ENCODE peak calls at places on chromosomes 13 and 19, in eight cellular contexts. One of them, this sample, is unnamed.

GRCh38 chr13:26619321-26619720 is 61.8 kb downstream of the WASF3 start:
- DNase-seq in NCI-H2107: no peak
- DNase-seq in DMS 273 treated with DMSO at 0.1 percent for 48 hours: no peak
- DNase-seq in suprapubic skin: no peak
- DNase-seq in activated CD8-positive, alpha-beta T cell treated with anti-CD3 and anti-CD28 coated beads, Interleukin-2, amount 10 ng/mL, durations not matched to agents 7 days and 5 days: no peak
- DNase-seq in amygdala: no peak
- DNase-seq in T-helper 2 cell: no peak
- DNase-seq in posterior cingulate gyrus: no peak
- DNase-seq in this sample: no peak

GRCh38 chr19:45643024-45643926 is 4.1 kb upstream of the EML2 start:
- DNase-seq in NCI-H2107: peak
- DNase-seq in posterior cingulate gyrus: peak
- DNase-seq in activated CD8-positive, alpha-beta T cell treated with anti-CD3 and anti-CD28 coated beads, Interleukin-2, amount 10 ng/mL, durations not matched to agents 7 days and 5 days: peak
- DNase-seq in T-helper 2 cell: peak
- DNase-seq in DMS 273 treated with DMSO at 0.1 percent for 48 hours: peak
- DNase-seq in suprapubic skin: peak
- DNase-seq in amygdala: peak
- DNase-seq in this sample: peak

GRCh38 chr13:41308241-41308640 is 2.8 kb upstream of the NAA16 start:
- DNase-seq in amygdala: no peak
- DNase-seq in suprapubic skin: no peak
- DNase-seq in activated CD8-positive, alpha-beta T cell treated with anti-CD3 and anti-CD28 coated beads, Interleukin-2, amount 10 ng/mL, durations not matched to agents 7 days and 5 days: no peak
- DNase-seq in T-helper 2 cell: no peak
- DNase-seq in NCI-H2107: no peak
- DNase-seq in DMS 273 treated with DMSO at 0.1 percent for 48 hours: no peak
- DNase-seq in posterior cingulate gyrus: no peak
- DNase-seq in this sample: no peak

GRCh38 chr13:42747399-42747873 is 33.9 kb upstream of the FAM216B start:
- DNase-seq in activated CD8-positive, alpha-beta T cell treated with anti-CD3 and anti-CD28 coated beads, Interleukin-2, amount 10 ng/mL, durations not matched to agents 7 days and 5 days: no peak
- DNase-seq in NCI-H2107: no peak
- DNase-seq in DMS 273 treated with DMSO at 0.1 percent for 48 hours: no peak
- DNase-seq in amygdala: no peak
- DNase-seq in posterior cingulate gyrus: no peak
- DNase-seq in suprapubic skin: no peak
- DNase-seq in T-helper 2 cell: no peak
- DNase-seq in this sample: no peak

GRCh38 chr13:21901772-21902708 is 231.2 kb downstream of the FGF9 start:
- DNase-seq in activated CD8-positive, alpha-beta T cell treated with anti-CD3 and anti-CD28 coated beads, Interleukin-2, amount 10 ng/mL, durations not matched to agents 7 days and 5 days: no peak
- DNase-seq in NCI-H2107: no peak
- DNase-seq in suprapubic skin: no peak
- DNase-seq in amygdala: no peak
- DNase-seq in DMS 273 treated with DMSO at 0.1 percent for 48 hours: no peak
- DNase-seq in posterior cingulate gyrus: no peak
- DNase-seq in T-helper 2 cell: no peak
- DNase-seq in this sample: no peak

GRCh38 chr19:56692496-56692895 is 20.9 kb upstream of the ZNF835 start:
- DNase-seq in suprapubic skin: no peak
- DNase-seq in posterior cingulate gyrus: peak
- DNase-seq in activated CD8-positive, alpha-beta T cell treated with anti-CD3 and anti-CD28 coated beads, Interleukin-2, amount 10 ng/mL, durations not matched to agents 7 days and 5 days: no peak
- DNase-seq in DMS 273 treated with DMSO at 0.1 percent for 48 hours: no peak
- DNase-seq in T-helper 2 cell: no peak
- DNase-seq in amygdala: peak
- DNase-seq in NCI-H2107: no peak
- DNase-seq in this sample: peak

GRCh38 chr19:38255759-38256052 is 468 bp downstream of the PPP1R14A start:
- DNase-seq in T-helper 2 cell: no peak
- DNase-seq in suprapubic skin: no peak
- DNase-seq in posterior cingulate gyrus: no peak
- DNase-seq in amygdala: no peak
- DNase-seq in activated CD8-positive, alpha-beta T cell treated with anti-CD3 and anti-CD28 coated beads, Interleukin-2, amount 10 ng/mL, durations not matched to agents 7 days and 5 days: no peak
- DNase-seq in DMS 273 treated with DMSO at 0.1 percent for 48 hours: no peak
- DNase-seq in NCI-H2107: no peak
- DNase-seq in this sample: peak

GRCh38 chr19:19747357-19748220 is 14.7 kb upstream of the ZNF14 start:
- DNase-seq in T-helper 2 cell: no peak
- DNase-seq in amygdala: no peak
- DNase-seq in NCI-H2107: no peak
- DNase-seq in activated CD8-positive, alpha-beta T cell treated with anti-CD3 and anti-CD28 coated beads, Interleukin-2, amount 10 ng/mL, durations not matched to agents 7 days and 5 days: no peak
- DNase-seq in DMS 273 treated with DMSO at 0.1 percent for 48 hours: no peak
- DNase-seq in posterior cingulate gyrus: no peak
- DNase-seq in suprapubic skin: no peak
- DNase-seq in this sample: no peak

GRCh38 chr13:36124236-36124822 is 6.9 kb downstream of the DCLK1 start:
- DNase-seq in posterior cingulate gyrus: no peak
- DNase-seq in DMS 273 treated with DMSO at 0.1 percent for 48 hours: no peak
- DNase-seq in NCI-H2107: no peak
- DNase-seq in suprapubic skin: no peak
- DNase-seq in amygdala: no peak
- DNase-seq in T-helper 2 cell: no peak
- DNase-seq in activated CD8-positive, alpha-beta T cell treated with anti-CD3 and anti-CD28 coated beads, Interleukin-2, amount 10 ng/mL, durations not matched to agents 7 days and 5 days: no peak
- DNase-seq in this sample: no peak

GRCh38 chr19:56111601-56112312 is 9.3 kb downstream of the ZNF787 start:
- DNase-seq in amygdala: peak
- DNase-seq in posterior cingulate gyrus: peak
- DNase-seq in T-helper 2 cell: peak
- DNase-seq in DMS 273 treated with DMSO at 0.1 percent for 48 hours: no peak
- DNase-seq in suprapubic skin: peak
- DNase-seq in NCI-H2107: no peak
- DNase-seq in activated CD8-positive, alpha-beta T cell treated with anti-CD3 and anti-CD28 coated beads, Interleukin-2, amount 10 ng/mL, durations not matched to agents 7 days and 5 days: peak
- DNase-seq in this sample: no peak

GRCh38 chr19:5216141-5216847 is 124.3 kb downstream of the PTPRS start:
- DNase-seq in suprapubic skin: no peak
- DNase-seq in activated CD8-positive, alpha-beta T cell treated with anti-CD3 and anti-CD28 coated beads, Interleukin-2, amount 10 ng/mL, durations not matched to agents 7 days and 5 days: no peak
- DNase-seq in amygdala: no peak
- DNase-seq in posterior cingulate gyrus: no peak
- DNase-seq in T-helper 2 cell: no peak
- DNase-seq in DMS 273 treated with DMSO at 0.1 percent for 48 hours: no peak
- DNase-seq in NCI-H2107: no peak
- DNase-seq in this sample: no peak

GRCh38 chr19:32649751-32650150 is 25.2 kb downstream of the ANKRD27 start:
- DNase-seq in DMS 273 treated with DMSO at 0.1 percent for 48 hours: no peak
- DNase-seq in T-helper 2 cell: no peak
- DNase-seq in suprapubic skin: no peak
- DNase-seq in posterior cingulate gyrus: no peak
- DNase-seq in NCI-H2107: no peak
- DNase-seq in amygdala: no peak
- DNase-seq in activated CD8-positive, alpha-beta T cell treated with anti-CD3 and anti-CD28 coated beads, Interleukin-2, amount 10 ng/mL, durations not matched to agents 7 days and 5 days: no peak
- DNase-seq in this sample: no peak

GRCh38 chr19:2261438-2262172 is 5.4 kb upstream of the JSRP1 start:
- DNase-seq in T-helper 2 cell: peak
- DNase-seq in suprapubic skin: no peak
- DNase-seq in amygdala: peak
- DNase-seq in NCI-H2107: no peak
- DNase-seq in DMS 273 treated with DMSO at 0.1 percent for 48 hours: no peak
- DNase-seq in activated CD8-positive, alpha-beta T cell treated with anti-CD3 and anti-CD28 coated beads, Interleukin-2, amount 10 ng/mL, durations not matched to agents 7 days and 5 days: peak
- DNase-seq in posterior cingulate gyrus: no peak
- DNase-seq in this sample: no peak